ENCODE peak calls at places on chromosomes 12 and 14, in ten cellular contexts. G is activated T-helper 9 cell treated with anti-CD3 and anti-CD28 coated beads, Interleukin-2, amount 50 U/mL, for 16 hours; K is right atrium auricular region; X is H4; E is IMR-90; H is NT2/D1; Z is effector memory CD8-positive, alpha-beta T cell; S is tibial artery; Q is left kidney; M is BE2C. D is an unnamed sample.

GRCh38 chr12:82527165-82527780 is 159.4 kb upstream of the TMTC2 start:
- DNase-seq in Z (no peak), G (no peak), Q (peak), K (no peak), X (peak), E (peak), M (peak), H (peak), S (no peak), D (no peak)

GRCh38 chr14:65658202-65658601 is 245.7 kb downstream of the FUT8 start:
- DNase-seq in M (no peak), G (no peak), H (no peak), Q (no peak), Z (no peak), E (peak), K (no peak), X (no peak), S (no peak), D (no peak)

GRCh38 chr12:1443421-1444141 is 150.8 kb downstream of the FBXL14 start:
- DNase-seq in H (no peak), G (no peak), Q (peak), S (no peak), M (no peak), K (no peak), Z (no peak), X (no peak), E (peak), D (no peak)

GRCh38 chr12:100794441-100795192 is at the start of gene ANO4:
- DNase-seq in S (no peak), Z (no peak), G (no peak), K (no peak), X (no peak), E (peak), M (peak), Q (peak), H (peak), D (no peak)

GRCh38 chr12:122067966-122068365 is 10.6 kb upstream of the MLXIP start:
- DNase-seq in H (no peak), E (peak), Z (peak), K (no peak), S (no peak), M (no peak), X (peak), G (no peak), Q (peak), D (no peak)

GRCh38 chr12:25675808-25676207 is 122.7 kb upstream of the LMNTD1 start:
- DNase-seq in G (no peak), X (peak), K (no peak), S (no peak), H (peak), Z (no peak), Q (no peak), M (no peak), E (peak), D (no peak)

GRCh38 chr14:99273025-99273723 is 1.2 kb upstream of the BCL11B start:
- DNase-seq in E (no peak), S (no peak), H (no peak), X (no peak), M (peak), G (no peak), K (no peak), Z (no peak), Q (peak), D (peak)

GRCh38 chr14:90991690-90992443 is 68.6 kb downstream of the RPS6KA5 start:
- DNase-seq in E (no peak), M (no peak), X (no peak), G (no peak), H (no peak), Z (no peak), S (no peak), Q (no peak), K (no peak), D (no peak)

GRCh38 chr12:120421701-120422100 is 16.2 kb upstream of the COX6A1 start:
- DNase-seq in Z (no peak), E (no peak), M (no peak), K (no peak), H (peak), S (no peak), G (no peak), X (no peak), Q (no peak), D (no peak)

GRCh38 chr12:6970096-6970527 is 352 bp downstream of the PHB2 start:
- DNase-seq in K (no peak), H (peak), E (no peak), G (no peak), Q (peak), Z (no peak), M (no peak), X (no peak), S (peak), D (peak)

GRCh38 chr14:103115845-103116572 is 7.3 kb upstream of the TNFAIP2 start:
- DNase-seq in X (no peak), M (no peak), H (no peak), G (no peak), E (peak), K (no peak), Q (no peak), Z (no peak), S (no peak), D (no peak)

GRCh38 chr12:75650989-75651695 is 139.7 kb upstream of the KRR1 start:
- DNase-seq in Z (no peak), E (no peak), H (no peak), K (no peak), G (no peak), S (no peak), M (peak), Q (no peak), X (no peak), D (no peak)

GRCh38 chr12:30533518-30533917 is 162.2 kb downstream of the IPO8 start:
- DNase-seq in G (no peak), M (no peak), K (no peak), Z (no peak), S (no peak), X (no peak), E (peak), H (no peak), Q (no peak), D (no peak)